ENCODE peak calls at places on chromosomes 1 and 21, in six cellular contexts. E is stomach, L is right lobe of liver, H is sigmoid colon, A is esophagus squamous epithelium, W is IMR-90. F is an unnamed sample.

GRCh38 chr1:85611856-85612255 is 31.3 kb downstream of the CCN1 start:
- DNase-seq in E (peak; percentile 35), L (no peak), H (peak; percentile 70), A (no peak), W (peak; percentile 100), F (peak; percentile 33)

GRCh38 chr1:203478231-203478630 is 2.6 kb downstream of the PRELP start:
- DNase-seq in E (no peak), L (no peak), H (no peak), A (no peak), W (no peak), F (no peak)

GRCh38 chr1:233672732-233673131 is 58.8 kb downstream of the KCNK1 start:
- DNase-seq in E (no peak), L (peak; percentile 60), H (no peak), A (no peak), W (no peak), F (peak; percentile 8)

GRCh38 chr1:2112280-2112701 is 62.1 kb downstream of the PRKCZ start:
- DNase-seq in E (no peak), L (peak; percentile 20), H (no peak), A (no peak), W (no peak), F (no peak)

GRCh38 chr1:13662498-13662897 is 37.5 kb upstream of the PRDM2 start:
- DNase-seq in E (no peak), L (no peak), H (peak; percentile 67), A (no peak), W (no peak), F (peak; percentile 5)

GRCh38 chr21:44375281-44375651 is 21.8 kb downstream of the TRPM2 start:
- DNase-seq in E (peak; percentile 42), L (no peak), H (no peak), A (no peak), W (no peak), F (no peak)

GRCh38 chr1:53448241-53448841 is 10.9 kb upstream of the DMRTB1 start:
- DNase-seq in E (no peak), L (no peak), H (no peak), A (no peak), W (no peak), F (no peak)

GRCh38 chr1:89260575-89261275 is 11.9 kb downstream of the GBP5 start:
- DNase-seq in E (no peak), L (no peak), H (no peak), A (no peak), W (no peak), F (no peak)

GRCh38 chr1:40232444-40232843 is 15.3 kb upstream of the TMCO2 start:
- DNase-seq in E (no peak), L (no peak), H (no peak), A (no peak), W (no peak), F (no peak)

GRCh38 chr1:51671527-51672325 is 54.8 kb downstream of the OSBPL9 start:
- DNase-seq in E (no peak), L (no peak), H (no peak), A (no peak), W (peak; percentile 96), F (no peak)

GRCh38 chr1:226676381-226676780 is 62.7 kb downstream of the ITPKB start:
- DNase-seq in E (no peak), L (no peak), H (peak; percentile 51), A (no peak), W (no peak), F (no peak)

GRCh38 chr1:203124011-203124410 is 3.5 kb upstream of the ADORA1 start:
- DNase-seq in E (no peak), L (no peak), H (no peak), A (no peak), W (no peak), F (no peak)

GRCh38 chr1:206513312-206514111 is 6.2 kb downstream of the RASSF5 start:
- DNase-seq in E (no peak), L (no peak), H (peak; percentile 90), A (no peak), W (peak; percentile 87), F (peak; percentile 77)

GRCh38 chr21:42081931-42082381 is 10.8 kb downstream of the UMODL1 start:
- DNase-seq in E (no peak), L (no peak), H (no peak), A (no peak), W (no peak), F (no peak)

DNA sequence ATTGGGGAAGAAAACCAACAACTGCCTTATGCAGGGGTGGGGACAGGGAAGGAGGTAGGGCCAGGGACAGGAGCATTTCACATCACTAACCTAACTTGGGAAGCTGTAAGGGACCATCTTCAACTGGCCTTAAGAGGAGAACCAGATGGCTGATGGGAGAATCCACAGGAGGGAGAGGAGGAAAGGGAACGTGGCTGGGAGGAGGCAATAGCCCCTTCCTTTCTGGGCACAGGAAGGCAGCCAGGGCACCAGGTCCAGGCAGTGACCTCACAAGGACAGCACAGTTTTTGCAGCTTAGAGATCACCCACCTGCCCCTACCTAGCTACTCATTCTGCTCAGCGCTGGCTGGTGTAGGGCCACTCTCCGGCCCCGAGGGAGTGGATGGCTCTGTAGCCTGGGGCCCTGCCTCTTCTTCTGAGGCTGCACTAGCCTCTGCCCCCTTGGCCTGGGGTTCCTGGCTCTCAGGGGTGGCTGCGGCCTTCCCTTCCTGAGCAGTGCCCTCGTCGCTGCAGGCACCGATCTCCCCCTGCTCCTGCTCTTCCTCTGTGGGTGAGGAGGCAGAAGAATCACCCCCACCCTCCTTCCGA is 1.7 kb downstream of the MARCKSL1 start:
- DNase-seq in E (no peak), L (no peak), H (no peak), A (no peak), W (no peak), F (no peak)
- TF ChIP-seq POLR2A in E (no peak), L (no peak), H (no peak), A (no peak), W (no peak), F (no peak)

GRCh38 chr1:9078949-9079500 is 9.6 kb upstream of the SLC2A5 start:
- DNase-seq in E (no peak), L (no peak), H (no peak), A (no peak), W (no peak), F (no peak)

GRCh38 chr1:9078035-9078948 is 8.9 kb upstream of the SLC2A5 start:
- DNase-seq in E (no peak), L (no peak), H (no peak), A (no peak), W (peak; percentile 65), F (no peak)

GRCh38 chr1:9081473-9081872 is 12.0 kb upstream of the SLC2A5 start:
- DNase-seq in E (no peak), L (no peak), H (no peak), A (no peak), W (no peak), F (no peak)

GRCh38 chr1:9079980-9080703 is 10.7 kb upstream of the SLC2A5 start:
- DNase-seq in E (no peak), L (no peak), H (no peak), A (no peak), W (no peak), F (no peak)

GRCh38 chr1:9080704-9081291 is 11.4 kb upstream of the SLC2A5 start:
- DNase-seq in E (no peak), L (no peak), H (no peak), A (no peak), W (no peak), F (no peak)
- H3K4me1 ChIP-seq in E (peaks cover 4% of the 10 kb centered on the region), L (no peaks in the 10 kb centered on the region), H (peaks cover 18% of the 10 kb centered on the region), A (peaks cover 60% of the 10 kb centered on the region), W (peaks cover 10% of the 10 kb centered on the region), F (peaks cover 40% of the 10 kb centered on the region)

DNA sequence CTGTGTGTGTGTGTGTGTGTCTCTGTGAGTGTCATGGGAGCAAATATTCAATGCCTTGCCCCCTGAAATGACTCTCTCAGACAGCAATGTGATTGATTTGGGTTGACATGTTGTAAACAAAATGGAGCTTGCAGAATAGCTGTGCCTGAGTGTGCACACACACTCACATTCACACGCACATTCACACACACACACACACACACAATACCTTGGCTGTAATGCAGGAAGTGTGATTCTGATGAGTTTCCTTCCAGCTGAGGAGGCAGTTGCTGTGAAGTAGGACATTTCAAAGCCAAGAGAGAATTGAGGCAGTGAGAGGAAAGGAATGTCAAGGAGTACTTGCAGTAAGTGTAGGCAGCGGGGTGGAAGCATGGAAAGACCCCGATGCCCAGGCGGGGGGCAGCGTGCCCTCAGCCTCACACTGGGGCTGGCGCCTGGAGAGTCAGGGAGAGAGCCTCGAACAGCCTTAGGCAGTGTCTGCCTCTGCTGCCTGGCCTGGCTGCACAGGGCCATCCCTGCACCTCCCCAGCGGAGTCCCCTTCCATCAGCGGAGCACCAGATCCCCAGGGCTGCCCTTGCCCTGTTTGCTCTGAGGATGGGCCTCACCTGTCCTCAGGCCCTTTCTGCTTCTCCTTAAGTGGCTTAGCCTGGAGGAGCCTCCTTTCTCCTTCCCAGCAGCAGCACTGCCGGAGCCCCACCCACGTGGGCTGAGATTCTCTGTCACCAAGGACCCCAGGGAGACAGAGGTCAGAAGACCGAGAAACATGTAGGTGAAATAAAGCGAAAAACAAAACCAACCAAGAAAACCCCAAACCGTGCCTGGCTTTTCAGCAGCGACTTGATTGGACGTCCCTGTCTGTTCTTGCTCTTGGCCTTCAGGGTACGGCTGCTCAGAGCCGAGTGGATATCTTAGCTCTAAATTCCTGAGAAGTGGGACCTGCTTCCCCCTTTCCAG is 9.2 kb downstream of the VASH2 start:
- DNase-seq in E (no peak), L (no peak), H (no peak), A (no peak), W (no peak), F (no peak)
- TF ChIP-seq POLR2A in E (no peak), L (no peak), H (no peak), A (no peak), W (no peak), F (no peak)

DNA sequence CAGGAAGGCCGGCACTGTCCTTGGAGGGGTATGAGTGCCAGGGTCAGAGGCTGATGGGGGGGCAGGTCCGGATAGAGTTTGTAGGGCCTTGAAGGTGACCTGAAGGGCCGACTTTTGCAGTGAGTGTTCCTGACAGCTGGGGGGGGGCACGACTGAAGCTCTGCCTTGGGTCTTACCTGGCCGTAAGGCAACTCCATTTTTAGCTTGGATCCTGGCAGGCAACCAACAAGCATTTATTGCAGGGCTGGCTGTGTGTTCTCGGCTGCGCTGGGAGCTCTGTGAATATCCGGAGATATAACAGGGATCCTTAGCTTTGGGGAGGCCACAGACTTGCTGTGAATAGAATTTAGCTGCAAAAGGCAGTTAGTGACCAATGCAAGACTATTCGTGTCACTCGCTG is 130.6 kb downstream of the MRPS6 start:
- DNase-seq in E (no peak), L (no peak), H (no peak), A (no peak), W (no peak), F (no peak)
- H3K4me1 ChIP-seq in E (peaks cover 6% of the 10 kb centered on the region), L (no peaks in the 10 kb centered on the region), H (peaks cover 62% of the 10 kb centered on the region), A (peaks cover 6% of the 10 kb centered on the region), W (peaks cover 15% of the 10 kb centered on the region), F (peaks cover 15% of the 10 kb centered on the region)

F was measured in body of pancreas.